ENCODE peak calls at places on chromosomes 4 and X, in four cellular contexts. U is iris pigment epithelial cell; R is NCI-H187; B is stimulated activated CD4-positive, alpha-beta T cell treated with anti-CD3 and anti-CD28 coated beads, Interleukin-1b, Interleukin-23, amount 100 ng/mL, for 24 hours. E is an unnamed sample.

GRCh38 chrX:132741706-132742105 is 216.7 kb downstream of the HS6ST2 start:
- DNase-seq in U (peak; percentile 15), R (no peak), B (no peak), E (no peak)

GRCh38 chr4:26022346-26022891 is 108.4 kb downstream of the SMIM20 start:
- DNase-seq in U (peak; percentile 71), R (no peak), B (no peak), E (peak; percentile 17)

GRCh38 chr4:138236035-138236434 is 6.1 kb downstream of the SLC7A11 start:
- DNase-seq in U (no peak), R (no peak), B (no peak), E (no peak)

GRCh38 chr4:56908206-56909082 is 744 bp downstream of the REST start:
- DNase-seq in U (peak; percentile 78), R (no peak), B (peak; percentile 65), E (peak; percentile 81)

GRCh38 chrX:47047989-47048388 is 30.3 kb upstream of the RGN start:
- DNase-seq in U (peak; percentile 5), R (no peak), B (no peak), E (peak; percentile 14)

GRCh38 chr4:25159837-25160713 is at the start of gene SEPSECS:
- DNase-seq in U (peak; percentile 96), R (peak; percentile 94), B (peak; percentile 92), E (peak; percentile 98)

GRCh38 chr4:140609548-140610425 is 41.0 kb upstream of the UCP1 start:
- DNase-seq in U (peak; percentile 50), R (peak; percentile 53), B (no peak), E (peak; percentile 92)

GRCh38 chr4:128358231-128358902 is 70.8 kb upstream of the PGRMC2 start:
- DNase-seq in U (peak; percentile 85), R (no peak), B (no peak), E (peak; percentile 35)

GRCh38 chr4:83599183-83599582 is 63.3 kb downstream of the GPAT3 start:
- DNase-seq in U (peak; percentile 69), R (no peak), B (no peak), E (peak; percentile 16)

GRCh38 chr4:88745175-88745574 is 47.5 kb upstream of the NAP1L5 start:
- DNase-seq in U (no peak), R (no peak), B (no peak), E (no peak)

GRCh38 chrX:108399427-108400165 is 38.6 kb downstream of the COL4A6 start:
- DNase-seq in U (peak; percentile 43), R (no peak), B (no peak), E (peak; percentile 72)

GRCh38 chrX:107542500-107542899 is 85.8 kb upstream of the PRPS1 start:
- DNase-seq in U (peak; percentile 24), R (no peak), B (no peak), E (peak; percentile 6)

GRCh38 chr4:6852582-6852981 is 57.0 kb upstream of the TBC1D14 start:
- DNase-seq in U (no peak), R (no peak), B (no peak), E (no peak)

GRCh38 chrX:86263526-86263925 is 115.3 kb downstream of the DACH2 start:
- DNase-seq in U (no peak), R (no peak), B (no peak), E (no peak)

GRCh38 chr4:82500830-82501229 is 61.0 kb downstream of the TMEM150C start:
- DNase-seq in U (no peak), R (no peak), B (no peak), E (no peak)

GRCh38 chr4:20839957-20840356 is 139.7 kb downstream of the PACRGL start:
- DNase-seq in U (peak; percentile 96), R (no peak), B (no peak), E (peak; percentile 3)

GRCh38 chrX:71493111-71493613 is 39.7 kb upstream of the OGT start:
- DNase-seq in U (peak; percentile 33), R (no peak), B (no peak), E (no peak)

GRCh38 chrX:105282077-105282476 is 61.6 kb upstream of the TEX13A start:
- DNase-seq in U (no peak), R (no peak), B (no peak), E (peak; percentile 92)

GRCh38 chrX:70461026-70461425 is 16.4 kb downstream of the DLG3 start:
- DNase-seq in U (no peak), R (no peak), B (no peak), E (no peak)

GRCh38 chr4:78829296-78829695 is 53.1 kb downstream of the BMP2K start:
- DNase-seq in U (peak; percentile 39), R (no peak), B (no peak), E (no peak)

GRCh38 chrX:2608638-2609430 is 82.3 kb upstream of the CD99 start:
- DNase-seq in U (peak; percentile 86), R (no peak), B (peak; percentile 83), E (peak; percentile 76)

GRCh38 chr4:94354474-94354896 is 11.8 kb upstream of the HPGDS start:
- DNase-seq in U (no peak), R (no peak), B (no peak), E (no peak)

GRCh38 chr4:146245246-146245645 is 30.9 kb downstream of the REELD1 start:
- DNase-seq in U (no peak), R (no peak), B (no peak), E (no peak)

GRCh38 chrX:9378980-9379696 is 85.7 kb upstream of the TBL1X start:
- DNase-seq in U (peak; percentile 70), R (no peak), B (no peak), E (no peak)

GRCh38 chrX:26649534-26649933 is 433.6 kb downstream of the MAGEB5 start:
- DNase-seq in U (peak; percentile 30), R (no peak), B (no peak), E (peak; percentile 37)

GRCh38 chr4:7655549-7656243 is 221.0 kb upstream of the PSAPL1 start:
- DNase-seq in U (no peak), R (no peak), B (no peak), E (peak; percentile 45)

GRCh38 chr4:66372706-66373105 is 702.4 kb upstream of the EPHA5 start:
- DNase-seq in U (no peak), R (no peak), B (no peak), E (no peak)

GRCh38 chr4:27141530-27141929 is 280.9 kb downstream of the STIM2 start:
- DNase-seq in U (no peak), R (no peak), B (no peak), E (no peak)

GRCh38 chrX:107448625-107449468 is 605 bp upstream of the FRMPD3 start:
- DNase-seq in U (no peak), R (no peak), B (no peak), E (no peak)

GRCh38 chr4:121138014-121138413 is 26.1 kb downstream of the TNIP3 start:
- DNase-seq in U (no peak), R (no peak), B (peak; percentile 14), E (no peak)

GRCh38 chr4:84952004-84952403 is 14.5 kb downstream of the WDFY3 start:
- DNase-seq in U (peak; percentile 93), R (no peak), B (no peak), E (peak; percentile 58)

GRCh38 chrX:38220024-38220935 is at the start of gene SRPX:
- DNase-seq in U (peak; percentile 46), R (no peak), B (peak; percentile 1), E (peak; percentile 28)

GRCh38 chrX:78024349-78025108 is 55.1 kb upstream of the PGAM4 start:
- DNase-seq in U (peak; percentile 21), R (no peak), B (no peak), E (peak; percentile 68)

GRCh38 chr4:155208258-155209054 is at the start of gene NPY2R:
- DNase-seq in U (no peak), R (no peak), B (no peak), E (no peak)

GRCh38 chrX:153829549-153829798 is 870 bp downstream of the PDZD4 start:
- DNase-seq in U (no peak), R (no peak), B (no peak), E (no peak)

GRCh38 chr4:33649015-33649414 is 2595.3 kb downstream of the ARAP2 start:
- DNase-seq in U (peak; percentile 20), R (no peak), B (no peak), E (no peak)

GRCh38 chr4:153274967-153275366 is 69.5 kb upstream of the MND1 start:
- DNase-seq in U (peak; percentile 46), R (no peak), B (no peak), E (no peak)

GRCh38 chr4:85967872-85968271 is 392.0 kb downstream of the MAPK10 start:
- DNase-seq in U (peak; percentile 27), R (no peak), B (no peak), E (no peak)

GRCh38 chrX:18995216-18995615 is 11.3 kb upstream of the PHKA2 start:
- DNase-seq in U (peak; percentile 71), R (no peak), B (no peak), E (peak; percentile 36)